ENCODE peak calls at places on chromosomes 2 and 18, in eight cellular contexts. I is naive thymus-derived CD8-positive, alpha-beta T cell; R is lower lobe of right lung; O is Calu3; Y is AML-193; C is NCI-H1105 treated with DMSO at 0.1 percent for 48 hours; Q is foreskin fibroblast; E is skeletal muscle cell. K is an unnamed sample.

GRCh38 chr18:63236990-63237389 is 82.6 kb downstream of the BCL2 start:
- DNase-seq in O (no peak), C (no peak), E (no peak), R (peak), I (no peak), Y (no peak), Q (no peak), K (no peak)

GRCh38 chr2:183001948-183002347 is 36.3 kb downstream of the NCKAP1 start:
- DNase-seq in I (no peak), R (no peak), Y (no peak), Q (no peak), C (no peak), O (no peak), E (no peak), K (no peak)

GRCh38 chr2:6946722-6947121 is 29.5 kb downstream of the RNF144A start:
- DNase-seq in O (no peak), Q (peak), Y (no peak), I (no peak), C (no peak), E (peak), R (no peak), K (no peak)

GRCh38 chr18:13570856-13571495 is 155.4 kb downstream of the FAM210A start:
- DNase-seq in R (no peak), Y (no peak), I (no peak), O (no peak), Q (peak), C (no peak), E (no peak), K (no peak)

GRCh38 chr2:161436411-161436810 is 20.3 kb downstream of the TBR1 start:
- DNase-seq in Y (no peak), R (no peak), C (no peak), I (no peak), E (peak), Q (peak), O (no peak), K (no peak)

GRCh38 chr18:67742525-67742924 is 226.0 kb upstream of the DSEL start:
- DNase-seq in Q (no peak), O (no peak), Y (no peak), R (no peak), I (no peak), C (no peak), E (no peak), K (no peak)

GRCh38 chr2:153477096-153477555 is 1.4 kb downstream of the RPRM start:
- DNase-seq in I (peak), C (peak), Q (peak), Y (no peak), E (no peak), O (peak), R (no peak), K (no peak)

GRCh38 chr18:77133051-77133919 is 702 bp upstream of the MBP start:
- DNase-seq in Q (no peak), R (peak), I (no peak), E (no peak), C (no peak), O (peak), Y (no peak), K (no peak)

GRCh38 chr18:25080988-25081387 is 271.0 kb downstream of the ZNF521 start:
- DNase-seq in I (no peak), O (no peak), R (no peak), Q (no peak), Y (no peak), C (no peak), E (no peak), K (no peak)

GRCh38 chr2:67242456-67242855 is 154.7 kb upstream of the ETAA1 start:
- DNase-seq in O (no peak), I (no peak), R (no peak), C (peak), Q (no peak), Y (no peak), E (no peak), K (no peak)

K was measured in germinal center.